ENCODE peak calls at places on chromosomes 6 and 20, in five cellular contexts. J is astrocyte of the spinal cord, Z is fibroblast of the aortic adventitia, Q is AG09309, D is Panc1. K is an unnamed sample.

GRCh38 chr20:38804682-38805501 is 605 bp upstream of the PPP1R16B start:
- DNase-seq in Q (no peak), D (no peak), J (no peak), Z (no peak), K (no peak)

GRCh38 chr6:149450679-149451360 is 34.0 kb downstream of the ZC3H12D start:
- DNase-seq in D (no peak), J (no peak), Q (no peak), Z (no peak), K (no peak)

GRCh38 chr6:20589266-20589665 is 55.0 kb downstream of the CDKAL1 start:
- DNase-seq in J (no peak), Q (no peak), D (no peak), Z (peak), K (no peak)

GRCh38 chr6:19472850-19473249 is 364.3 kb upstream of the ID4 start:
- DNase-seq in Q (no peak), D (no peak), Z (no peak), J (no peak), K (no peak)

GRCh38 chr6:116088946-116089345 is 11.7 kb upstream of the NT5DC1 start:
- DNase-seq in J (no peak), Q (no peak), D (no peak), Z (peak), K (no peak)

GRCh38 chr6:75747371-75747984 is 1.6 kb upstream of the MYO6 start:
- DNase-seq in Q (no peak), Z (no peak), J (no peak), D (no peak), K (no peak)

GRCh38 chr6:403659-404655 is 12.4 kb downstream of the IRF4 start:
- DNase-seq in J (no peak), Q (no peak), D (no peak), Z (no peak), K (no peak)

GRCh38 chr20:14711681-14712080 is 374.3 kb upstream of the FLRT3 start:
- DNase-seq in Q (no peak), J (peak), D (no peak), Z (peak), K (no peak)

GRCh38 chr6:134303903-134304302 is 14.0 kb downstream of the SGK1 start:
- DNase-seq in Q (no peak), D (no peak), Z (peak), J (no peak), K (no peak)

GRCh38 chr6:25578538-25578937 is 73.5 kb upstream of the SCGN start:
- DNase-seq in J (no peak), Q (no peak), Z (no peak), D (no peak), K (no peak)

GRCh38 chr6:132161283-132161682 is 210.1 kb upstream of the CCN2 start:
- DNase-seq in D (peak), J (peak), Z (peak), Q (no peak), K (peak)

DNA sequence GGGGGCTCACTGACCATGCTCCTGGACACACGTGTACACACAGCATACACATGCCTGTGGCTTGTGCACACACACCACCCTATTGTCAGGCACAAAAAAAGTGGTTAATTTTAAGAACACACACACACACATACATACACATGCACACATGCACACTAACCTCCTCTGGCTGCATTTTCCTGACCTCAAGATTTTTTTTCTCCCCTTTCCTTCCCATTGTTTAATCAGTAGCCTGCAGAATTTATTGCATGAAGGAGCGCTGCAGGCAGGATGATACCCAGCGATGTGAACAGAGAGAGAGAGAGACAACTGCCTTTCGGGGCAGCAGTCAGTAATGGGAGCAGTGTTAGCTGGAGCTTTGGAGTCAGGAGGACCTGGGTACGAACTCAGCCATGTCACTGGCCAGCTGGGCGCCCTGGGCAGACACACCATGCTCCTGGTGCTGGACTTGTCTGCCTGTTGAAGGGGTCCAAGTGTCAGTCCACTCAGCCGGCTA is 990 bp upstream of the TRAF3IP2 start:
- DNase-seq in Q (no peak), D (no peak), Z (peak), J (no peak), K (no peak)
- TF ChIP-seq CTCF in Q (no peak), D (no peak), Z (no peak), J (no peak), K (no peak)

DNA sequence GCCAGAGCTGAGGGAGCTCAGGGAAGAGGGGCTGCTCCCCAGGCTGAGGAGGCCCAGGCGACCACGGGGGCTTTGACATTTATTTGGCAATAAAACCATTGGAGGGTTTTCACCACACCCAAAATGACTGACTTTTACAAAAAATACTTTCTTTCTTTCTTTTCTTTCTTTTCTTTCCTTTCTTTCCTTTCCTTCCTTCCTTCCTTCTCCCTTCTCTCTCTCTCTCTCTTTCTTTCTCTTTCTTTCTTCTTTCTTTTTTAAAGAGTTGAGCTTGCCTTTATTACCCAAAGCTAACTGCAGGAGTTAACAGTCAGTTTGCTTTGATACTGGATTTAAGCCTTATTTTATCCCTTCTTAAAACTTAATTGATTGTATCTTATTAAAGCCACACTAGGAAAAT is 17.2 kb downstream of the SNX9 start:
- DNase-seq in Z (no peak), D (no peak), J (no peak), Q (no peak), K (no peak)
- H3K4me3 ChIP-seq in Z (no peak), D (no peak), J (no peak), Q (no peak), K (no peak)

GRCh38 chr6:163634514-163635171 is 220.1 kb downstream of the QKI start:
- DNase-seq in J (no peak), D (no peak), Q (no peak), Z (no peak), K (no peak)
- TF ChIP-seq CTCF in J (no peak), D (no peak), Q (no peak), Z (no peak), K (no peak)

GRCh38 chr6:28446818-28447511 is 3.7 kb upstream of the ZSCAN23 start:
- DNase-seq in Z (peak), Q (no peak), D (no peak), J (peak), K (no peak)
- H3K4me3 ChIP-seq in Z (peak), Q (peak), D (no peak), J (peak), K (peak)

GRCh38 chr6:16711551-16712249 is 49.6 kb downstream of the ATXN1 start:
- DNase-seq in Z (no peak), Q (no peak), J (no peak), D (peak), K (no peak)
- TF ChIP-seq CTCF in Z (no peak), Q (no peak), J (no peak), D (peak), K (no peak)

GRCh38 chr6:39899540-39900295 is 34.5 kb downstream of the MOCS1 start:
- DNase-seq in J (no peak), Q (peak), Z (no peak), D (no peak), K (no peak)

GRCh38 chr6:39896701-39897100 is 37.6 kb downstream of the MOCS1 start:
- DNase-seq in Q (no peak), D (no peak), Z (no peak), J (no peak), K (no peak)

GRCh38 chr6:39901116-39901655 is 33.1 kb downstream of the MOCS1 start:
- DNase-seq in J (no peak), D (no peak), Q (no peak), Z (no peak), K (no peak)

GRCh38 chr6:39898625-39899024 is 35.6 kb downstream of the MOCS1 start:
- DNase-seq in Z (no peak), D (no peak), J (no peak), Q (no peak), K (no peak)

GRCh38 chr6:39897699-39898098 is 36.6 kb downstream of the MOCS1 start:
- DNase-seq in Z (no peak), J (no peak), D (no peak), Q (no peak), K (no peak)
- H3K4me3 ChIP-seq in Z (no peak), J (no peak), D (no peak), Q (no peak), K (no peak)

GRCh38 chr6:152697634-152698033 is at the start of gene MYCT1:
- DNase-seq in J (no peak), D (no peak), Q (no peak), Z (peak), K (no peak)

GRCh38 chr6:152698692-152699091 is 995 bp downstream of the MYCT1 start:
- DNase-seq in D (no peak), Q (no peak), J (no peak), Z (no peak), K (no peak)

GRCh38 chr6:152701863-152702401 is 4.2 kb downstream of the MYCT1 start:
- DNase-seq in D (no peak), J (no peak), Z (no peak), Q (no peak), K (no peak)

GRCh38 chr6:152700427-152700826 is 2.7 kb downstream of the MYCT1 start:
- DNase-seq in Q (no peak), Z (no peak), D (no peak), J (no peak), K (no peak)

GRCh38 chr6:152701081-152701862 is 3.6 kb downstream of the MYCT1 start:
- DNase-seq in Q (no peak), Z (peak), J (no peak), D (no peak), K (no peak)
- TF ChIP-seq CTCF in Q (no peak), Z (no peak), J (no peak), D (peak), K (peak)

DNA sequence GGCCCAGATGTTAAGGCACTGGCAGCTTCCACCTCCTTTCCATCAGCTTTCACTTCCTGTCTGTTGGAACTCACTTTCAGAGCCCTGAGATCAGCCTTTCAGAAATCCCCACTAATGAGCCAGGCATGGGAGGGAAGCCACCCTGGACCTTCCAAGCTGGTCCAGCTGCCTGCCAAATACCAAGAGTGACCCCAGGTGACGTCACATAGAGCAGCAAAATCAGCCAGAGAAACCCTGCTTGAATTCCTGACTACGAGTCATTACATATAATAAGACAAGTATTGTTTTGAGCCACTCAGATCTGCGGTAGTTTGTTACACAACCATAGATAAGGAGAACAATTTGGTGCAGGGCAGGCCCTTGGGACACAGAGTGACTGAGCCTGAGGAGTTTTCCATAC is 556.0 kb upstream of the JAG1 start:
- DNase-seq in Z (peak), Q (peak), D (peak), J (peak), K (peak)
- H3K4me3 ChIP-seq in Z (peak), Q (no peak), D (no peak), J (no peak), K (no peak)

DNA sequence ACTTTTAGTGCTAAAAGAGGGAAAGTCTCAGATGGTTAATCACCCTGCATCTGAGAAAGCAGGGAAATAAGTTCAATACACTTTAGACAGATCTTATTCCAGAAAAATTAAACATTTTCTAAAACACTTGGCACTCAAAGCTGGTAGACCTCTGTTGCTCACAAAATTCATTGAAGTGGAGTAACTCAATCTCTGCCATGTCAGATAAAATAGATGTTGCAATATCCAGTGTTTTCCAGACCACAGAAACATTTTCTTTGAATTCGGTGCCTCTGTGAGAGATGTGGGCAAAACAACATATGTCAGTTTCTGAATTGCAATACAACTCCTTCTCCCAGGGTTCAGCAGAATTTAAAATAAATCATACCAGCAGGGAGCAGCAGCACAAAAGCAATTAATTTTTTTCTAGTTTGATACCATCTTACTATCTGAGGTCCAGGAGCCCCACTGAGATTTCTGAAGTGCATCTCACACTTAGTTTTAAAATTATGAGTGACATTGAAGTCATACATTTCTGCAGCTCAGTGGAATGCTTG is 11.3 kb upstream of the PKHD1 start:
- DNase-seq in J (no peak), Z (no peak), D (no peak), Q (no peak), K (no peak)
- TF ChIP-seq CTCF in J (no peak), Z (no peak), D (peak), Q (no peak), K (no peak)

GRCh38 chr6:113860165-113860955 is 3.2 kb downstream of the MARCKS start:
- DNase-seq in D (no peak), Z (peak), J (no peak), Q (no peak), K (no peak)
- H3K4me3 ChIP-seq in D (no peak), Z (peak), J (peak), Q (peak), K (peak)

K was measured in epithelial cell of proximal tubule.